ENCODE peak calls at places on chromosomes 5 and 9, in four cellular contexts. W is endothelial cell of umbilical vein, Y is A549, V is HCT116. U is an unnamed sample.

GRCh38 chr9:32525506-32525905 is 490 bp downstream of the RIGI start:
- DNase-seq in Y (no peak), W (no peak), V (no peak), U (peak)

GRCh38 chr5:122262107-122262506 is 49.9 kb upstream of the SNCAIP start:
- DNase-seq in V (no peak), Y (no peak), W (no peak), U (no peak)

GRCh38 chr5:61357745-61358144 is 25.7 kb downstream of the ZSWIM6 start:
- DNase-seq in Y (peak), W (no peak), V (peak), U (peak)

GRCh38 chr5:96157841-96158291 is 196.2 kb upstream of the ELL2 start:
- DNase-seq in Y (peak), W (no peak), V (no peak), U (no peak)

GRCh38 chr9:78029601-78030552 is 1.7 kb downstream of the GNAQ start:
- DNase-seq in W (peak), Y (peak), V (no peak), U (peak)

GRCh38 chr9:117088786-117089185 is 326.1 kb downstream of the ASTN2 start:
- DNase-seq in W (no peak), Y (no peak), V (no peak), U (no peak)

GRCh38 chr5:74314906-74315305 is 325.6 kb downstream of the ENC1 start:
- DNase-seq in W (no peak), V (no peak), Y (no peak), U (no peak)

GRCh38 chr5:169909945-169910344 is 70.3 kb downstream of the INSYN2B start:
- DNase-seq in Y (no peak), V (no peak), W (no peak), U (no peak)

GRCh38 chr9:35728041-35728971 is 3.7 kb downstream of the TLN1 start:
- DNase-seq in W (peak), V (no peak), Y (peak), U (peak)

DNA sequence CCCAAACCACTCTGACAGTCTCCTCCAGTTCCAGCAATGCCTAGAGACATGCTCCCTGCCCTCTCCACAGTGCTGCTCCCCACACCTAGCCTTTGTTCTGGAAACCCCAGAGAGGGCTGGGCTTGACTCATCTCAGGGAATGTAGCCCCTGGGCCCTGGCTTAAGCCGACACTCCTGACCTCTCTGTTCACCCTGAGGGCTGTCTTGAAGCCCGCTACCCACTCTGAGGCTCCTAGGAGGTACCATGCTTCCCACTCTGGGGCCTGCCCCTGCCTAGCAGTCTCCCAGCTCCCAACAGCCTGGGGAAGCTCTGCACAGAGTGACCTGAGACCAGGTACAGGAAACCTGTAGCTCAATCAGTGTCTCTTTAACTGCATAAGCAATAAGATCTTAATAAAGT is 4.0 kb downstream of the SLC35A4 start:
- DNase-seq in V (no peak), Y (no peak), W (no peak), U (no peak)
- H3K4me3 ChIP-seq in V (no peak), Y (no peak), W (no peak), U (no peak)

GRCh38 chr9:135902655-135903357 is 4.5 kb downstream of the CAMSAP1 start:
- DNase-seq in V (no peak), Y (no peak), W (no peak), U (no peak)

GRCh38 chr9:135898634-135899407 is 8.5 kb downstream of the CAMSAP1 start:
- DNase-seq in V (no peak), W (no peak), Y (no peak), U (no peak)

GRCh38 chr9:135901826-135902225 is 5.5 kb downstream of the CAMSAP1 start:
- DNase-seq in V (no peak), W (no peak), Y (no peak), U (no peak)

GRCh38 chr9:135903358-135903656 is 4.0 kb downstream of the CAMSAP1 start:
- DNase-seq in W (no peak), Y (no peak), V (no peak), U (no peak)

DNA sequence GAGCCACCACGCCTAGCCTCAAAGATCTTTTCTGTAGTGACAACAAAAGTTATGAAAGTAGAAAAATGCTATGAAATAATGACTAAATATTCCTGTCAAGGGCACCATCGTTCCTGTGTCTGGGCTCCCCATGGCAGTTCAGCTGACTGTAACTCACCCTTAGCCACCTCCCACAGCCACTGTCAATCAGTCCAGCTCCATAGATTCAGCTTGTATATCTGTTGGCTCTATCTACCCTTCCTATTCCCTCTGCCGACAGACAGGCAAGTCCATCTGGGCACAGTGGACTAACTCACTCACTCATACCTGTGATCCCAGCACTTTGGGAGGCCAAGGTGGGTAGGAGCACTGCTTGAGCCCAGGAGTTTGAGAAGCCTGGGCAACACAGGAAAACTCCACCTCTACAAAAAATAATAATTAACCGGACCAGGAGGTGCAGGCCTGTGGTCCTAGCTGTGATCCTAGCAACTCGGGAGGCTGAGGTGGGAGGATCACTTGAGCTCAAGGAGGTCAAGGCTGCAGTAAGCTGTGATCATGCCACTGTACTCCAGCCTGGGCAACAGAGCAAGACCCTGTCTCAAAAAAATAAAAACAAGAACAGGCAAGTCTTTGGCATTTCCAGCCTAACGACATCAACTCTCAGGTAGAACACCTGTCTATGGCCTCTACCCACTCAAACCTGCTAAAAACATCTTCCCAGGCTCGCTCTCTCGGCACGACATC is 6.1 kb downstream of the CAMSAP1 start:
- DNase-seq in Y (no peak), V (no peak), W (no peak), U (no peak)
- TF ChIP-seq MAX in Y (no peak), V (no peak), W (no peak), U (no peak)

GRCh38 chr9:8821910-8822666 is 1022.5 kb upstream of the DMAC1 start:
- DNase-seq in W (no peak), V (no peak), Y (no peak), U (no peak)

GRCh38 chr9:8823131-8823895 is 1023.7 kb upstream of the DMAC1 start:
- DNase-seq in W (no peak), Y (no peak), V (no peak), U (no peak)

GRCh38 chr9:8822667-8823025 is 1023.1 kb upstream of the DMAC1 start:
- DNase-seq in V (no peak), W (no peak), Y (no peak), U (no peak)

GRCh38 chr9:8826281-8826680 is 1026.7 kb upstream of the DMAC1 start:
- DNase-seq in V (no peak), Y (no peak), W (no peak), U (no peak)

GRCh38 chr9:8825600-8826147 is 1026.1 kb upstream of the DMAC1 start:
- DNase-seq in V (no peak), Y (no peak), W (no peak), U (no peak)
- H3K4me3 ChIP-seq in V (no peak), Y (no peak), W (no peak), U (no peak)

GRCh38 chr9:124768778-124769350 is 2.2 kb downstream of the NR6A1 start:
- DNase-seq in Y (no peak), V (no peak), W (peak), U (no peak)

GRCh38 chr9:124771021-124771866 is at the start of gene NR6A1:
- DNase-seq in W (peak), V (peak), Y (peak), U (peak)

GRCh38 chr9:124771867-124772621 is 933 bp upstream of the NR6A1 start:
- DNase-seq in V (peak), W (peak), Y (peak), U (peak)

GRCh38 chr9:124769451-124770358 is 1.4 kb downstream of the NR6A1 start:
- DNase-seq in Y (peak), V (peak), W (peak), U (peak)

DNA sequence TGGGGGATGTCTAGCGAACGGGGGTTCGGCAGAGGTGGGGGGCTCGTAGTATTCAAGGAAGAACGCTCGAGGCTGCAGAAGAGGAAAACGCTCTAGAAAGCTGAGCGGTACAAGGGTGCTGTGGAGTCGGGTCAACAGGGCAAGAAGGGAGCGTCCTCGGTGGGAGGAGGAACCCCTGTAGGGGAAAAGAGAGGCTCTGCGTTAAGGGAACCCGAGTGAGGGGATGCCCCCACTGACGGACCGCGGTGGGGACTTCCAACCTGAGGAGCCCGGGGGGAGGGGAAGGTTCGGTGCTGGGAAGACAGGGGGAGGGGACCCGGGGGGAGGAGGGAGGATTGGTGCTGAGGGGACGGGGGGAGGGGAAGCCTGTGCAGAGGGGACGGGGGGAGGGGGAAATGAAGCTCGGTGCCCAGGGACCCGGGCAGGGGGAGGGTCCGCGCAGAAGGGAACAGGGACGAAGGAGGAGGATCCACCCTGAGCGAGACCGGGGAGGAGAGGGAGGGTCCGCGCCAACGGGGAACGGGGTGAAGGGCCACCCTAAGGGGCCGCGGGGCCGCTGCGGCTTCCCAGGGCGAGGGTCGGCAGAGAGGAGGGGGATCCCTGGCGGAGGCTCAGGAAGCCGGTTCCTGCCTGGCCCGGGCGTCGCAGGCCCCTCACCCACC is 621 bp downstream of the NR6A1 start:
- DNase-seq in V (no peak), W (no peak), Y (peak), U (peak)
- TF ChIP-seq MAX in V (no peak), W (no peak), Y (no peak), U (no peak)

GRCh38 chr5:28012538-28012937 is 974.2 kb upstream of the CDH9 start:
- DNase-seq in W (no peak), Y (peak), V (no peak), U (peak)
- H3K4me3 ChIP-seq in W (no peak), Y (no peak), V (no peak), U (no peak)

DNA sequence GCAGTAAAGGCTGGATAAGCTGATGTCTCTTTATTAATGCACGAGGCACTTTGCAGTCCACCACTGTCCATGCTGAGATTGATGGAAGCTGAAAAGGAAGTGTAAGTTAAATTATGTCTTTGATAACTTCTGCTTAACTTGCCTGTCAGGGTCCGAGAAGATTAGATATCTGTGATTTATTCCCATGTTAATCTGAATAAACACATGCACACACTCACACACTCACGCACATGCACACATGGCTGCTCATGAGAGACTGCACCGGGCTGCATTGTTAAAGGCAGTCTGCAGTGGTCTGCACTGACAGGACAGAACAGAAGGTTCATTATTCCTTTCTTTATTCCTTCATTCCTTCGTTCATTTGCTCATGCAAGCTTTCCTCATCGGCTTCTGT is 41.3 kb upstream of the FSTL4 start:
- DNase-seq in V (no peak), W (no peak), Y (no peak), U (no peak)
- TF ChIP-seq MAX in V (no peak), W (no peak), Y (no peak), U (no peak)